ENCODE peak calls at places on chromosomes 11 and 22, in ten cellular contexts. One of them, this sample, is unnamed.

GRCh38 chr22:39024923-39025322 is 4.0 kb downstream of the APOBEC3D start:
- DNase-seq in heart left ventricle: no peak
- DNase-seq in nucleus accumbens: no peak
- DNase-seq in sigmoid colon: no peak
- DNase-seq in HS-27A: no peak
- DNase-seq in endothelial cell of umbilical vein: no peak
- DNase-seq in stimulated activated CD8-positive, alpha-beta memory T cell treated with anti-CD3 and anti-CD28 coated beads, Interleukin-7, amount 100 ng/mL, for 48 hours: no peak
- DNase-seq in NAMALWA: no peak
- DNase-seq in M059J: no peak
- DNase-seq in NCI-H1417: no peak
- DNase-seq in this sample: no peak

GRCh38 chr11:118804094-118804493 is 13.1 kb upstream of the DDX6 start:
- DNase-seq in NCI-H1417: no peak
- DNase-seq in heart left ventricle: no peak
- DNase-seq in sigmoid colon: no peak
- DNase-seq in stimulated activated CD8-positive, alpha-beta memory T cell treated with anti-CD3 and anti-CD28 coated beads, Interleukin-7, amount 100 ng/mL, for 48 hours: no peak
- DNase-seq in M059J: no peak
- DNase-seq in nucleus accumbens: no peak
- DNase-seq in HS-27A: no peak
- DNase-seq in endothelial cell of umbilical vein: no peak
- DNase-seq in NAMALWA: no peak
- DNase-seq in this sample: no peak

GRCh38 chr11:6576471-6577373 is 26.7 kb downstream of the RRP8 start:
- DNase-seq in HS-27A: no peak
- DNase-seq in endothelial cell of umbilical vein: peak
- DNase-seq in heart left ventricle: no peak
- DNase-seq in M059J: peak
- DNase-seq in sigmoid colon: peak
- DNase-seq in NAMALWA: no peak
- DNase-seq in stimulated activated CD8-positive, alpha-beta memory T cell treated with anti-CD3 and anti-CD28 coated beads, Interleukin-7, amount 100 ng/mL, for 48 hours: no peak
- DNase-seq in NCI-H1417: no peak
- DNase-seq in nucleus accumbens: peak
- DNase-seq in this sample: peak

GRCh38 chr11:12845739-12846358 is 163.3 kb upstream of the RASSF10 start:
- DNase-seq in stimulated activated CD8-positive, alpha-beta memory T cell treated with anti-CD3 and anti-CD28 coated beads, Interleukin-7, amount 100 ng/mL, for 48 hours: no peak
- DNase-seq in NCI-H1417: peak
- DNase-seq in heart left ventricle: peak
- DNase-seq in nucleus accumbens: peak
- DNase-seq in HS-27A: no peak
- DNase-seq in endothelial cell of umbilical vein: peak
- DNase-seq in M059J: no peak
- DNase-seq in NAMALWA: no peak
- DNase-seq in sigmoid colon: peak
- DNase-seq in this sample: peak

GRCh38 chr11:96964661-96965060 is 574.8 kb downstream of the JRKL start:
- DNase-seq in HS-27A: no peak
- DNase-seq in heart left ventricle: no peak
- DNase-seq in stimulated activated CD8-positive, alpha-beta memory T cell treated with anti-CD3 and anti-CD28 coated beads, Interleukin-7, amount 100 ng/mL, for 48 hours: no peak
- DNase-seq in sigmoid colon: no peak
- DNase-seq in NAMALWA: no peak
- DNase-seq in endothelial cell of umbilical vein: no peak
- DNase-seq in M059J: peak
- DNase-seq in NCI-H1417: no peak
- DNase-seq in nucleus accumbens: no peak
- DNase-seq in this sample: peak

GRCh38 chr11:41177791-41178190 is 281.7 kb downstream of the LRRC4C start:
- DNase-seq in NCI-H1417: no peak
- DNase-seq in heart left ventricle: no peak
- DNase-seq in stimulated activated CD8-positive, alpha-beta memory T cell treated with anti-CD3 and anti-CD28 coated beads, Interleukin-7, amount 100 ng/mL, for 48 hours: no peak
- DNase-seq in sigmoid colon: no peak
- DNase-seq in endothelial cell of umbilical vein: no peak
- DNase-seq in nucleus accumbens: no peak
- DNase-seq in HS-27A: no peak
- DNase-seq in M059J: peak
- DNase-seq in NAMALWA: no peak
- DNase-seq in this sample: peak

GRCh38 chr11:44566952-44567875 is 1.8 kb downstream of the CD82 start:
- DNase-seq in HS-27A: no peak
- DNase-seq in NAMALWA: no peak
- DNase-seq in sigmoid colon: peak
- DNase-seq in endothelial cell of umbilical vein: no peak
- DNase-seq in nucleus accumbens: no peak
- DNase-seq in M059J: no peak
- DNase-seq in NCI-H1417: no peak
- DNase-seq in heart left ventricle: no peak
- DNase-seq in stimulated activated CD8-positive, alpha-beta memory T cell treated with anti-CD3 and anti-CD28 coated beads, Interleukin-7, amount 100 ng/mL, for 48 hours: no peak
- DNase-seq in this sample: peak

GRCh38 chr22:17091851-17092250 is 7.1 kb downstream of the IL17RA start:
- DNase-seq in NCI-H1417: no peak
- DNase-seq in M059J: no peak
- DNase-seq in sigmoid colon: peak
- DNase-seq in endothelial cell of umbilical vein: no peak
- DNase-seq in NAMALWA: no peak
- DNase-seq in stimulated activated CD8-positive, alpha-beta memory T cell treated with anti-CD3 and anti-CD28 coated beads, Interleukin-7, amount 100 ng/mL, for 48 hours: no peak
- DNase-seq in HS-27A: no peak
- DNase-seq in nucleus accumbens: no peak
- DNase-seq in heart left ventricle: no peak
- DNase-seq in this sample: no peak

GRCh38 chr11:2929880-2930704 is 872 bp upstream of the PHLDA2 start:
- DNase-seq in stimulated activated CD8-positive, alpha-beta memory T cell treated with anti-CD3 and anti-CD28 coated beads, Interleukin-7, amount 100 ng/mL, for 48 hours: peak
- DNase-seq in M059J: peak
- DNase-seq in NCI-H1417: no peak
- DNase-seq in heart left ventricle: peak
- DNase-seq in NAMALWA: peak
- DNase-seq in nucleus accumbens: no peak
- DNase-seq in HS-27A: no peak
- DNase-seq in endothelial cell of umbilical vein: peak
- DNase-seq in sigmoid colon: peak
- DNase-seq in this sample: peak

GRCh38 chr11:86592659-86593451 is 79.6 kb downstream of the ME3 start:
- DNase-seq in sigmoid colon: peak
- DNase-seq in stimulated activated CD8-positive, alpha-beta memory T cell treated with anti-CD3 and anti-CD28 coated beads, Interleukin-7, amount 100 ng/mL, for 48 hours: peak
- DNase-seq in NCI-H1417: peak
- DNase-seq in HS-27A: peak
- DNase-seq in heart left ventricle: peak
- DNase-seq in M059J: peak
- DNase-seq in NAMALWA: peak
- DNase-seq in endothelial cell of umbilical vein: peak
- DNase-seq in nucleus accumbens: no peak
- DNase-seq in this sample: peak

GRCh38 chr11:115325523-115325922 is 178.7 kb downstream of the CADM1 start:
- DNase-seq in NCI-H1417: peak
- DNase-seq in heart left ventricle: no peak
- DNase-seq in M059J: no peak
- DNase-seq in nucleus accumbens: no peak
- DNase-seq in stimulated activated CD8-positive, alpha-beta memory T cell treated with anti-CD3 and anti-CD28 coated beads, Interleukin-7, amount 100 ng/mL, for 48 hours: no peak
- DNase-seq in sigmoid colon: no peak
- DNase-seq in HS-27A: no peak
- DNase-seq in NAMALWA: no peak
- DNase-seq in endothelial cell of umbilical vein: no peak
- DNase-seq in this sample: no peak

GRCh38 chr11:66858186-66858938 is 1.5 kb downstream of the LRFN4 start:
- DNase-seq in nucleus accumbens: no peak
- DNase-seq in NCI-H1417: no peak
- DNase-seq in HS-27A: no peak
- DNase-seq in endothelial cell of umbilical vein: no peak
- DNase-seq in NAMALWA: no peak
- DNase-seq in stimulated activated CD8-positive, alpha-beta memory T cell treated with anti-CD3 and anti-CD28 coated beads, Interleukin-7, amount 100 ng/mL, for 48 hours: no peak
- DNase-seq in sigmoid colon: peak
- DNase-seq in M059J: no peak
- DNase-seq in heart left ventricle: peak
- DNase-seq in this sample: no peak